ENCODE peak calls at places on chromosomes 2 and 18, in six cellular contexts. One of them, this sample, is unnamed. For H3K27me3, the result is how much of the 10 kb centered on the place peaks cover.

GRCh38 chr18:36544036-36544725 is 246.7 kb downstream of the FHOD3 start:
- DNase-seq in IMR-90: no peak
- DNase-seq in heart right ventricle: peak
- DNase-seq in ascending aorta: peak
- DNase-seq in transverse colon: no peak
- DNase-seq in psoas muscle: peak
- DNase-seq in this sample: no peak

GRCh38 chr2:67486041-67486796 is 89.1 kb downstream of the ETAA1 start:
- DNase-seq in IMR-90: peak
- DNase-seq in heart right ventricle: peak
- DNase-seq in ascending aorta: no peak
- DNase-seq in psoas muscle: no peak
- DNase-seq in transverse colon: no peak
- DNase-seq in this sample: no peak

GRCh38 chr2:113175101-113175628 is 1.4 kb downstream of the PSD4 start:
- DNase-seq in psoas muscle: no peak
- DNase-seq in IMR-90: no peak
- DNase-seq in transverse colon: peak
- DNase-seq in ascending aorta: no peak
- DNase-seq in heart right ventricle: no peak
- DNase-seq in this sample: peak

GRCh38 chr18:21831413-21831831 is 90.8 kb downstream of the MIB1 start:
- DNase-seq in IMR-90: peak
- DNase-seq in ascending aorta: peak
- DNase-seq in heart right ventricle: no peak
- DNase-seq in psoas muscle: no peak
- DNase-seq in transverse colon: no peak
- DNase-seq in this sample: no peak

GRCh38 chr2:77101796-77102452 is 420.3 kb downstream of the LRRTM4 start:
- DNase-seq in ascending aorta: no peak
- DNase-seq in psoas muscle: no peak
- DNase-seq in heart right ventricle: no peak
- DNase-seq in IMR-90: no peak
- DNase-seq in transverse colon: no peak
- DNase-seq in this sample: no peak

GRCh38 chr2:114426111-114426510 is 16.3 kb upstream of the DPP10 start:
- DNase-seq in IMR-90: no peak
- DNase-seq in ascending aorta: no peak
- DNase-seq in heart right ventricle: no peak
- DNase-seq in psoas muscle: no peak
- DNase-seq in transverse colon: no peak
- DNase-seq in this sample: no peak

GRCh38 chr2:180016937-180017336 is 9.8 kb upstream of the CWC22 start:
- DNase-seq in ascending aorta: no peak
- DNase-seq in heart right ventricle: no peak
- DNase-seq in psoas muscle: no peak
- DNase-seq in transverse colon: no peak
- DNase-seq in IMR-90: no peak
- DNase-seq in this sample: no peak

GRCh38 chr2:105744909-105745853 is at the start of gene NCK2:
- DNase-seq in psoas muscle: peak
- DNase-seq in IMR-90: peak
- DNase-seq in transverse colon: peak
- DNase-seq in heart right ventricle: peak
- DNase-seq in ascending aorta: no peak
- DNase-seq in this sample: no peak

GRCh38 chr2:24840164-24840869 is 47.1 kb downstream of the CENPO start:
- DNase-seq in ascending aorta: no peak
- DNase-seq in IMR-90: no peak
- DNase-seq in psoas muscle: peak
- DNase-seq in heart right ventricle: no peak
- DNase-seq in transverse colon: no peak
- DNase-seq in this sample: no peak

GRCh38 chr2:105449083-105449482 is 50.2 kb upstream of the FHL2 start:
- DNase-seq in ascending aorta: no peak
- DNase-seq in heart right ventricle: no peak
- DNase-seq in IMR-90: no peak
- DNase-seq in transverse colon: peak
- DNase-seq in psoas muscle: no peak
- DNase-seq in this sample: no peak

GRCh38 chr2:64918220-64918886 is 70.8 kb upstream of the SLC1A4 start:
- DNase-seq in ascending aorta: no peak
- DNase-seq in psoas muscle: no peak
- DNase-seq in transverse colon: no peak
- DNase-seq in heart right ventricle: no peak
- DNase-seq in IMR-90: no peak
- DNase-seq in this sample: no peak

GRCh38 chr2:28054916-28055315 is 164.4 kb downstream of the BABAM2 start:
- DNase-seq in heart right ventricle: no peak
- DNase-seq in ascending aorta: no peak
- DNase-seq in IMR-90: peak
- DNase-seq in transverse colon: no peak
- DNase-seq in psoas muscle: no peak
- DNase-seq in this sample: no peak

GRCh38 chr2:69077224-69077953 is 64.4 kb downstream of the ANTXR1 start:
- DNase-seq in psoas muscle: no peak
- DNase-seq in transverse colon: no peak
- DNase-seq in heart right ventricle: no peak
- DNase-seq in ascending aorta: no peak
- DNase-seq in IMR-90: no peak
- DNase-seq in this sample: no peak

DNA sequence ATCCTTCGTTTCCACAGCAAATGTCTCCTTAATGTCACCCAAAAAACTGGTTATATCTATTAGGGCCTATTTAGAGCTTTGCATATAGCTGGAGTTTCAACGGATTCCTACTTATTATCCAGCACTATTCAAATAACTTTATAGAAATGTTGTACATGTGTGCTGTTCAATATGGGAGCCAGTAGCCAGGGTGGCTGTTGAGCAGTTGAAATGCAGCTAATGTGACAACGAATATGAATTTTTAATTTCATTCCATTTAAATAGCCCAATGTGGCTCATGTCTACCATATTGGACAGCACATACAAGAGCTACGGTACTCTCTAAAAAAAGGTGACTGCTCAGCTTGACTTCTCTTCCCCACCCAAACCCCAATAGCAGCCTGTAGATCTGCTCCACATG is 2.4 kb downstream of the APOB start:
- DNase-seq in heart right ventricle: no peak
- DNase-seq in psoas muscle: no peak
- DNase-seq in transverse colon: no peak
- DNase-seq in IMR-90: no peak
- DNase-seq in ascending aorta: no peak
- DNase-seq in this sample: no peak
- H3K27ac ChIP-seq in heart right ventricle: no peak
- H3K27ac ChIP-seq in psoas muscle: no peak
- H3K27ac ChIP-seq in transverse colon: no peak
- H3K27ac ChIP-seq in IMR-90: no peak
- H3K27ac ChIP-seq in ascending aorta: no peak
- H3K27ac ChIP-seq in this sample: no peak

GRCh38 chr2:133596701-133597393 is 28.6 kb upstream of the NCKAP5 start:
- DNase-seq in heart right ventricle: no peak
- DNase-seq in psoas muscle: no peak
- DNase-seq in transverse colon: no peak
- DNase-seq in IMR-90: no peak
- DNase-seq in ascending aorta: no peak
- DNase-seq in this sample: no peak

GRCh38 chr2:133588144-133588543 is 19.9 kb upstream of the NCKAP5 start:
- DNase-seq in psoas muscle: no peak
- DNase-seq in transverse colon: no peak
- DNase-seq in ascending aorta: no peak
- DNase-seq in IMR-90: no peak
- DNase-seq in heart right ventricle: no peak
- DNase-seq in this sample: no peak

GRCh38 chr2:133586978-133587377 is 18.7 kb upstream of the NCKAP5 start:
- DNase-seq in IMR-90: no peak
- DNase-seq in transverse colon: no peak
- DNase-seq in ascending aorta: no peak
- DNase-seq in psoas muscle: no peak
- DNase-seq in heart right ventricle: no peak
- DNase-seq in this sample: no peak

DNA sequence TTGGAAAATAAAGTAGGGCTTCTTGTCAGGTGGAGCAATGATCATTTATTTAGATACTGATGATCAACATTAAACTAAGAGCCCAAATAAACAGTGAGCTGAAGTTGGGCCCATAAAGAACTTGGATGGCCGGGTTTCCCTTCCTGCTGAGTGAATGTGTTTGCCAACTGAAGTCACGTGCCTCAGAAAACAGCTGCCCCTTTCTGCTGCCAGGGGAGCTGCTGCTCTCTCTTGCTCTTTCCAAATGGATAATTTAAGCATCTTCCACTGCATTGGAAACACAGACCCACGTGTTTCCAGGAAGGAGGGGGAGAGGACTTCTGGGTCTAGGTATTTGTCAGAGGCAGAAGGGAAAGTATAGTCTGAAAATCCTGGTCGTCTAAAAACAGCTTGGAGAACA is 22.9 kb upstream of the NCKAP5 start:
- DNase-seq in psoas muscle: peak
- DNase-seq in ascending aorta: no peak
- DNase-seq in heart right ventricle: no peak
- DNase-seq in transverse colon: peak
- DNase-seq in IMR-90: no peak
- DNase-seq in this sample: no peak
- H3K27me3 ChIP-seq in psoas muscle: under half
- H3K27me3 ChIP-seq in ascending aorta: under half
- H3K27me3 ChIP-seq in heart right ventricle: under half
- H3K27me3 ChIP-seq in transverse colon: under half
- H3K27me3 ChIP-seq in IMR-90: under half
- H3K27me3 ChIP-seq in this sample: under half

GRCh38 chr2:190344275-190344827 is 962 bp downstream of the INPP1 start:
- DNase-seq in ascending aorta: no peak
- DNase-seq in heart right ventricle: no peak
- DNase-seq in IMR-90: no peak
- DNase-seq in psoas muscle: peak
- DNase-seq in transverse colon: peak
- DNase-seq in this sample: no peak
- TF ChIP-seq CTCF in ascending aorta: no peak
- TF ChIP-seq CTCF in heart right ventricle: peak
- TF ChIP-seq CTCF in IMR-90: no peak
- TF ChIP-seq CTCF in psoas muscle: peak
- TF ChIP-seq CTCF in transverse colon: peak
- TF ChIP-seq CTCF in this sample: no peak

GRCh38 chr2:230299618-230300017 is 27.4 kb upstream of the SP140L start:
- DNase-seq in IMR-90: no peak
- DNase-seq in transverse colon: no peak
- DNase-seq in psoas muscle: no peak
- DNase-seq in heart right ventricle: no peak
- DNase-seq in ascending aorta: no peak
- DNase-seq in this sample: no peak
- H3K27ac ChIP-seq in IMR-90: no peak
- H3K27ac ChIP-seq in transverse colon: no peak
- H3K27ac ChIP-seq in psoas muscle: no peak
- H3K27ac ChIP-seq in heart right ventricle: no peak
- H3K27ac ChIP-seq in ascending aorta: no peak
- H3K27ac ChIP-seq in this sample: no peak

GRCh38 chr18:57205641-57206040 is 58.8 kb downstream of the BOD1L2 start:
- DNase-seq in transverse colon: no peak
- DNase-seq in psoas muscle: no peak
- DNase-seq in heart right ventricle: no peak
- DNase-seq in IMR-90: no peak
- DNase-seq in ascending aorta: no peak
- DNase-seq in this sample: no peak
- H3K27me3 ChIP-seq in transverse colon: under half
- H3K27me3 ChIP-seq in psoas muscle: under half
- H3K27me3 ChIP-seq in heart right ventricle: under half
- H3K27me3 ChIP-seq in IMR-90: under half
- H3K27me3 ChIP-seq in ascending aorta: under half
- H3K27me3 ChIP-seq in this sample: under half

This sample was measured in CD4-positive, alpha-beta T cell.